ENCODE peak calls at places on chromosomes 11 and 22, in eight cellular contexts. H is memory B cell; E is activated CD8-positive, alpha-beta memory T cell treated with anti-CD3 and anti-CD28 coated beads for 48 hours; Z is left ventricle myocardium superior; N is smooth muscle cell of the brain vasculature; Q is activated effector memory CD4-positive, alpha-beta T cell treated with anti-CD3 and anti-CD28 coated beads, Interleukin-2, amount 50 U/mL, for 16 hours; S is activated CD4-positive, CD25-positive, alpha-beta regulatory T cell; B is NCI-H1105. A is an unnamed sample.

GRCh38 chr22:33104192-33104591 is 46.0 kb upstream of the SYN3 start:
- DNase-seq in S (no peak), E (no peak), Q (no peak), B (no peak), N (no peak), H (no peak), Z (no peak), A (no peak)

GRCh38 chr11:124538019-124538418 is 5.4 kb downstream of the OR8B12 start:
- DNase-seq in Q (no peak), S (no peak), B (no peak), H (no peak), E (no peak), Z (no peak), N (peak), A (no peak)

GRCh38 chr22:42622061-42622710 is 7.5 kb upstream of the POLDIP3 start:
- DNase-seq in Q (no peak), B (no peak), H (no peak), E (no peak), S (no peak), N (no peak), Z (no peak), A (no peak)

GRCh38 chr22:44739024-44739423 is 13.4 kb upstream of the ARHGAP8 start:
- DNase-seq in H (no peak), E (no peak), S (no peak), Q (no peak), Z (no peak), N (no peak), B (no peak), A (no peak)

GRCh38 chr22:30026751-30027150 is 53.5 kb upstream of the HORMAD2 start:
- DNase-seq in Z (no peak), S (no peak), N (no peak), B (no peak), E (no peak), Q (no peak), H (no peak), A (no peak)

GRCh38 chr11:74696932-74697687 is 34.1 kb downstream of the CHRDL2 start:
- DNase-seq in B (no peak), Z (peak), Q (no peak), E (no peak), S (no peak), N (no peak), H (no peak), A (no peak)

GRCh38 chr11:128715691-128716153 is 21.9 kb downstream of the FLI1 start:
- DNase-seq in H (no peak), Q (no peak), E (no peak), S (no peak), N (no peak), Z (no peak), B (no peak), A (no peak)

GRCh38 chr11:15941206-15941770 is 415.1 kb downstream of the SOX6 start:
- DNase-seq in E (peak), H (no peak), B (no peak), Z (peak), Q (peak), N (peak), S (no peak), A (no peak)

GRCh38 chr22:47392729-47393128 is 630.3 kb downstream of the TBC1D22A start:
- DNase-seq in N (no peak), B (no peak), H (no peak), S (no peak), Z (no peak), E (no peak), Q (no peak), A (no peak)

GRCh38 chr11:113384551-113384950 is 3.0 kb upstream of the ANKK1 start:
- DNase-seq in H (no peak), E (no peak), B (peak), Q (no peak), Z (no peak), N (peak), S (no peak), A (no peak)

GRCh38 chr11:44916797-44917196 is 33.9 kb downstream of the TP53I11 start:
- DNase-seq in N (no peak), E (no peak), S (no peak), Q (no peak), H (no peak), Z (no peak), B (no peak), A (no peak)

GRCh38 chr11:92224394-92225205 is at the start of gene FAT3:
- DNase-seq in H (no peak), N (peak), B (peak), Q (no peak), S (no peak), Z (peak), E (no peak), A (peak)

GRCh38 chr11:10305964-10306918 is 1.4 kb downstream of the ADM start:
- DNase-seq in B (peak), E (no peak), S (no peak), N (no peak), Z (peak), H (peak), Q (peak), A (no peak)

GRCh38 chr11:119148855-119149370 is at the start of gene ABCG4:
- DNase-seq in H (peak), N (no peak), B (peak), Z (peak), S (no peak), Q (peak), E (no peak), A (no peak)

GRCh38 chr22:25219948-25220442 is 556 bp downstream of the CRYBB2 start:
- DNase-seq in E (no peak), N (no peak), S (no peak), Q (no peak), B (peak), Z (no peak), H (no peak), A (peak)

GRCh38 chr22:42938976-42939375 is 76.0 kb downstream of the PACSIN2 start:
- DNase-seq in B (no peak), N (no peak), Q (no peak), Z (no peak), E (no peak), H (no peak), S (no peak), A (no peak)

GRCh38 chr11:92411431-92411830 is 186.8 kb downstream of the FAT3 start:
- DNase-seq in Z (no peak), N (no peak), S (no peak), Q (no peak), B (no peak), E (no peak), H (no peak), A (no peak)

GRCh38 chr11:64040684-64041267 is 5.0 kb downstream of the FLRT1 start:
- DNase-seq in B (no peak), H (no peak), E (no peak), S (no peak), Z (no peak), N (no peak), Q (no peak), A (no peak)

A was measured in NCI-H774.